ENCODE peak calls at places on chromosomes 13 and 19, in six cellular contexts. One of them, this sample, is unnamed.

GRCh38 chr13:83941669-83942335 is 59.5 kb upstream of the SLITRK1 start:
- DNase-seq in CD8-positive, alpha-beta memory T cell: no peak
- DNase-seq in upper lobe of right lung: no peak
- DNase-seq in stomach: no peak
- DNase-seq in psoas muscle: no peak
- DNase-seq in SK-N-SH: no peak
- DNase-seq in this sample: no peak

GRCh38 chr13:20767309-20767943 is 6.3 kb downstream of the EEF1AKMT1 start:
- DNase-seq in CD8-positive, alpha-beta memory T cell: no peak
- DNase-seq in upper lobe of right lung: no peak
- DNase-seq in stomach: no peak
- DNase-seq in psoas muscle: no peak
- DNase-seq in SK-N-SH: no peak
- DNase-seq in this sample: no peak

GRCh38 chr19:43634516-43634876 is 5.2 kb downstream of the CADM4 start:
- DNase-seq in CD8-positive, alpha-beta memory T cell: no peak
- DNase-seq in upper lobe of right lung: no peak
- DNase-seq in stomach: no peak
- DNase-seq in psoas muscle: no peak
- DNase-seq in SK-N-SH: no peak
- DNase-seq in this sample: no peak

GRCh38 chr13:41050041-41050440 is 11.3 kb upstream of the WBP4 start:
- DNase-seq in CD8-positive, alpha-beta memory T cell: no peak
- DNase-seq in upper lobe of right lung: no peak
- DNase-seq in stomach: no peak
- DNase-seq in psoas muscle: no peak
- DNase-seq in SK-N-SH: no peak
- DNase-seq in this sample: no peak

GRCh38 chr19:40398417-40399056 is 8.6 kb upstream of the HIPK4 start:
- DNase-seq in CD8-positive, alpha-beta memory T cell: peak; percentile 56
- DNase-seq in upper lobe of right lung: peak; percentile 84
- DNase-seq in stomach: peak; percentile 44
- DNase-seq in psoas muscle: no peak
- DNase-seq in SK-N-SH: peak; percentile 78
- DNase-seq in this sample: no peak

GRCh38 chr13:30739646-30740642 is 4.6 kb downstream of the ALOX5AP start:
- DNase-seq in CD8-positive, alpha-beta memory T cell: peak; percentile 29
- DNase-seq in upper lobe of right lung: no peak
- DNase-seq in stomach: peak; percentile 27
- DNase-seq in psoas muscle: no peak
- DNase-seq in SK-N-SH: no peak
- DNase-seq in this sample: peak; percentile 57

GRCh38 chr19:8609210-8610040 is 1.1 kb downstream of the ADAMTS10 start:
- DNase-seq in CD8-positive, alpha-beta memory T cell: peak; percentile 25
- DNase-seq in upper lobe of right lung: peak; percentile 73
- DNase-seq in stomach: peak; percentile 30
- DNase-seq in psoas muscle: peak; percentile 73
- DNase-seq in SK-N-SH: peak; percentile 92
- DNase-seq in this sample: no peak

GRCh38 chr19:30153326-30154210 is 211.5 kb downstream of the URI1 start:
- DNase-seq in CD8-positive, alpha-beta memory T cell: no peak
- DNase-seq in upper lobe of right lung: no peak
- DNase-seq in stomach: no peak
- DNase-seq in psoas muscle: no peak
- DNase-seq in SK-N-SH: peak; percentile 85
- DNase-seq in this sample: no peak

GRCh38 chr13:32153056-32153455 is 121.5 kb downstream of the FRY start:
- DNase-seq in CD8-positive, alpha-beta memory T cell: no peak
- DNase-seq in upper lobe of right lung: no peak
- DNase-seq in stomach: no peak
- DNase-seq in psoas muscle: no peak
- DNase-seq in SK-N-SH: no peak
- DNase-seq in this sample: no peak

GRCh38 chr13:75762066-75762937 is 126.2 kb downstream of the LMO7 start:
- DNase-seq in CD8-positive, alpha-beta memory T cell: peak; percentile 62
- DNase-seq in upper lobe of right lung: no peak
- DNase-seq in stomach: peak; percentile 26
- DNase-seq in psoas muscle: no peak
- DNase-seq in SK-N-SH: no peak
- DNase-seq in this sample: no peak
- H3K4me3 ChIP-seq in CD8-positive, alpha-beta memory T cell: peak overlapping the region; percentile 48
- H3K4me3 ChIP-seq in upper lobe of right lung: peak overlapping the region; percentile 50
- H3K4me3 ChIP-seq in stomach: peak overlapping the region; percentile 45
- H3K4me3 ChIP-seq in psoas muscle: peak overlapping the region; percentile 69
- H3K4me3 ChIP-seq in SK-N-SH: no peak overlapping the region
- H3K4me3 ChIP-seq in this sample: no peak overlapping the region

DNA sequence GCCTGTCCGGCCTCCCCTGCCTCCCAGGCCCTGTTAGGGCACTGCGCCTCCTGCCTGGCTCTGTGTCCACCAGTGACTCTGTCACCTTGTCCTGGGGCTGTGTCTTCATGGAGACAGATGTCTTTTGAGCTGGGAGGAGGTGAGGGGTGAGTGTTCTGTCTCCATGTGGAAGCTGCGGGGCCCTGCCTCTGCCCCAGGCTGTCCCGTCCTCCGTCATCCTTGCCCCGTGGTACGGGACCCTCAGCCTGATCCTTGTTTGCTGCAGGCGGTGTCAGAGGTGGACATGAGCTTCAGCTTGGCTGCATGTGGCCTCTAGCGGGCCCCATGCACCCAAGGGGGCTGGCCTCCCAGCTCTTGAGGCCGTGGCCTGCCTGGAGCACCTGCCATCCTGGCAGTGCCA is 181.0 kb downstream of the KDM4B start:
- DNase-seq in CD8-positive, alpha-beta memory T cell: no peak
- DNase-seq in upper lobe of right lung: peak; percentile 35
- DNase-seq in stomach: no peak
- DNase-seq in psoas muscle: no peak
- DNase-seq in SK-N-SH: no peak
- DNase-seq in this sample: no peak
- H3K4me1 ChIP-seq in CD8-positive, alpha-beta memory T cell: no peaks in the 10 kb centered on the region
- H3K4me1 ChIP-seq in upper lobe of right lung: no peaks in the 10 kb centered on the region
- H3K4me1 ChIP-seq in stomach: no peaks in the 10 kb centered on the region
- H3K4me1 ChIP-seq in psoas muscle: peaks cover 6% of the 10 kb centered on the region
- H3K4me1 ChIP-seq in SK-N-SH: no peaks in the 10 kb centered on the region
- H3K4me1 ChIP-seq in this sample: no peaks in the 10 kb centered on the region

GRCh38 chr13:91228940-91229339 is 118.5 kb upstream of the MIR17HG start:
- DNase-seq in CD8-positive, alpha-beta memory T cell: no peak
- DNase-seq in upper lobe of right lung: no peak
- DNase-seq in stomach: no peak
- DNase-seq in psoas muscle: no peak
- DNase-seq in SK-N-SH: no peak
- DNase-seq in this sample: no peak

GRCh38 chr13:91232716-91233115 is 114.8 kb upstream of the MIR17HG start:
- DNase-seq in CD8-positive, alpha-beta memory T cell: no peak
- DNase-seq in upper lobe of right lung: no peak
- DNase-seq in stomach: no peak
- DNase-seq in psoas muscle: no peak
- DNase-seq in SK-N-SH: no peak
- DNase-seq in this sample: no peak

DNA sequence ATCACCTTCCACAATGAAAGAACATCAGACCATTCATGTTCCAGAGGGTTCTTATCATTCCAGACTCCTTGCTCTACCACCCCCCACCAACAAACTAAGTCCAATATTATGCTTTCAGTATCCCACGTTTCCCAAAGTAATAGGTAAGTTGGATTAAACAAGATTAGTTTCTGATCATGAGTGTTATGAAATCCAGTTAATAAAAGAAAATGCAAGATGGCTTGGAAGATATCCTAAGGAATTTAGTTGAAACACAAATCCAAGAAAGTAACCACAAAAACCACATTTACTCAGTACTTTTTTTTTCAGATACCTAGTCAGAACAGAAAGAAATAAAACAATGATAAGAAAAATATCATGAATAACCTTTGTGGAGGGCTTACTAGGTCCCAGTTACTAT is 119.4 kb upstream of the MIR17HG start:
- DNase-seq in CD8-positive, alpha-beta memory T cell: no peak
- DNase-seq in upper lobe of right lung: no peak
- DNase-seq in stomach: no peak
- DNase-seq in psoas muscle: no peak
- DNase-seq in SK-N-SH: no peak
- DNase-seq in this sample: no peak
- H3K4me3 ChIP-seq in CD8-positive, alpha-beta memory T cell: no peak overlapping the region
- H3K4me3 ChIP-seq in upper lobe of right lung: no peak overlapping the region
- H3K4me3 ChIP-seq in stomach: no peak overlapping the region
- H3K4me3 ChIP-seq in psoas muscle: no peak overlapping the region
- H3K4me3 ChIP-seq in SK-N-SH: no peak overlapping the region
- H3K4me3 ChIP-seq in this sample: no peak overlapping the region

GRCh38 chr19:4542896-4543351 is 3.1 kb upstream of the LRG1 start:
- DNase-seq in CD8-positive, alpha-beta memory T cell: no peak
- DNase-seq in upper lobe of right lung: no peak
- DNase-seq in stomach: no peak
- DNase-seq in psoas muscle: no peak
- DNase-seq in SK-N-SH: no peak
- DNase-seq in this sample: no peak
- H3K4me1 ChIP-seq in CD8-positive, alpha-beta memory T cell: no peaks in the 10 kb centered on the region
- H3K4me1 ChIP-seq in upper lobe of right lung: peaks cover 4% of the 10 kb centered on the region
- H3K4me1 ChIP-seq in stomach: peaks cover 23% of the 10 kb centered on the region
- H3K4me1 ChIP-seq in psoas muscle: peaks cover 5% of the 10 kb centered on the region
- H3K4me1 ChIP-seq in SK-N-SH: no peaks in the 10 kb centered on the region
- H3K4me1 ChIP-seq in this sample: no peaks in the 10 kb centered on the region

This sample was measured in HAP-1.